ENCODE peak calls at places on chromosomes 5 and 9, in five cellular contexts. P is upper lobe of left lung, U is HepG2, Q is GM12878, E is K562. C is an unnamed sample.

GRCh38 chr5:172981931-172982330 is 1.6 kb upstream of the ATP6V0E1 start:
- ATAC-seq in Q (no peak), E (no peak), U (no peak), P (no peak), C (no peak)

GRCh38 chr5:26326153-26326759 is 712.1 kb downstream of the CDH9 start:
- ATAC-seq in Q (no peak), P (peak; percentile 61), U (no peak), E (no peak), C (no peak)

GRCh38 chr5:79333852-79334557 is 98.1 kb downstream of the JMY start:
- ATAC-seq in P (no peak), E (peak; percentile 82), Q (no peak), U (peak; percentile 95), C (no peak)

GRCh38 chr9:109283012-109283411 is 37.8 kb downstream of the EPB41L4B start:
- ATAC-seq in P (no peak), E (no peak), Q (no peak), U (no peak), C (no peak)

GRCh38 chr5:14481299-14481799 is 100.2 kb upstream of the OTULINL start:
- ATAC-seq in E (no peak), P (no peak), Q (no peak), U (no peak), C (no peak)

GRCh38 chr5:67021031-67021430 is 175.6 kb downstream of the CD180 start:
- ATAC-seq in Q (no peak), P (no peak), E (no peak), U (no peak), C (no peak)

GRCh38 chr9:71766663-71767062 is 1.6 kb downstream of the CEMIP2 start:
- ATAC-seq in Q (peak; percentile 11), E (no peak), U (peak; percentile 9), P (no peak), C (no peak)

GRCh38 chr5:176679365-176680225 is 32.3 kb downstream of the TSPAN17 start:
- ATAC-seq in P (no peak), U (no peak), E (no peak), Q (no peak), C (no peak)

GRCh38 chr5:147037517-147038205 is 159.1 kb upstream of the PPP2R2B start:
- ATAC-seq in E (no peak), P (no peak), Q (peak; percentile 61), U (no peak), C (no peak)

GRCh38 chr5:34499001-34499734 is 157.0 kb upstream of the RAI14 start:
- ATAC-seq in U (no peak), E (no peak), Q (peak; percentile 95), P (peak; percentile 63), C (peak; percentile 78)

GRCh38 chr9:131645078-131645776 is 94.6 kb downstream of the RAPGEF1 start:
- ATAC-seq in U (no peak), P (no peak), E (no peak), Q (peak; percentile 68), C (no peak)

GRCh38 chr5:21219255-21219654 is 1231.3 kb upstream of the CDH18 start:
- ATAC-seq in E (no peak), U (no peak), P (no peak), Q (no peak), C (no peak)

GRCh38 chr5:119285070-119285916 is 70.5 kb upstream of the TNFAIP8 start:
- ATAC-seq in E (no peak), U (no peak), P (no peak), Q (no peak), C (no peak)

GRCh38 chr5:14364576-14365472 is 216.8 kb upstream of the OTULINL start:
- ATAC-seq in U (peak; percentile 78), E (peak; percentile 87), Q (peak; percentile 49), P (no peak), C (no peak)

GRCh38 chr5:3359642-3360041 is 236.0 kb upstream of the IRX1 start:
- ATAC-seq in P (no peak), U (no peak), E (no peak), Q (no peak), C (no peak)

GRCh38 chr9:2810424-2811075 is 33.3 kb downstream of the PUM3 start:
- ATAC-seq in U (peak; percentile 53), Q (no peak), E (no peak), P (no peak), C (no peak)

GRCh38 chr5:56298329-56298962 is 65.3 kb upstream of the ANKRD55 start:
- ATAC-seq in Q (no peak), P (no peak), U (no peak), E (no peak), C (peak; percentile 36)

GRCh38 chr9:38046669-38047300 is 22.2 kb downstream of the SHB start:
- ATAC-seq in P (peak; percentile 77), E (no peak), U (peak; percentile 15), Q (no peak), C (no peak)

GRCh38 chr9:132597073-132597775 is 14.8 kb downstream of the BARHL1 start:
- ATAC-seq in Q (no peak), P (peak; percentile 24), U (no peak), E (no peak), C (no peak)

GRCh38 chr5:33933723-33934544 is 2.3 kb upstream of the RXFP3 start:
- ATAC-seq in Q (peak; percentile 90), P (no peak), E (no peak), U (no peak), C (no peak)

GRCh38 chr5:3858524-3858923 is 262.9 kb downstream of the IRX1 start:
- ATAC-seq in Q (no peak), P (no peak), E (no peak), U (no peak), C (no peak)

GRCh38 chr9:92970467-92970923 is 23.2 kb downstream of the FGD3 start:
- ATAC-seq in P (peak; percentile 79), U (no peak), E (no peak), Q (peak; percentile 33), C (no peak)

GRCh38 chr9:94971378-94972131 is 245.1 kb downstream of the AOPEP start:
- ATAC-seq in E (no peak), P (no peak), U (peak; percentile 89), Q (no peak), C (no peak)

GRCh38 chr9:89505795-89506385 is 8.0 kb upstream of the SEMA4D start:
- ATAC-seq in Q (no peak), U (no peak), P (no peak), E (no peak), C (no peak)

GRCh38 chr5:77155179-77155839 is 55.2 kb upstream of the PDE8B start:
- ATAC-seq in E (no peak), U (no peak), P (no peak), Q (no peak), C (no peak)

GRCh38 chr9:27785714-27786100 is 212.4 kb upstream of the C9orf72 start:
- ATAC-seq in Q (peak; percentile 93), P (no peak), U (no peak), E (no peak), C (no peak)

GRCh38 chr5:130871346-130872086 is 293.5 kb downstream of the HINT1 start:
- ATAC-seq in U (peak; percentile 71), Q (peak; percentile 86), E (peak; percentile 81), P (no peak), C (no peak)

DNA sequence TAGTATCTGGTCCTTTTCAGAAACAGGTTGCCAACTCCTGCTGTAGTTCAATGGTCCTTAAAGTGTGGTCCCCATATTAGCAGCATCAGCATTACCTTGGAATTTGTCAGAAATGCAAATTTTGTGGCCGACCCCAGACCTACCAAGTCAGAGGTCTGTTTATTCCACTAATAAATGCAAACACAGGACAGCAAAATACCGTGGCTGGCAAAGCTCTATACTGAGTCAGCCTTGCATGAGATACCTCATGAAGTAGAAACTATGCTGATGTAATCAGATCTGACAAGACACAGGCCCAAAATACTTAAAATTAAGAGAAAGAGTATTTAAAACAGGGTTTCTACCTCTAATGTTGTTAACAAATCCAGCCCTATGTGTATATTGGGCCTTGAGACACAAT is 3.0 kb downstream of the GOLM1 start:
- ATAC-seq in Q (no peak), E (no peak), P (no peak), U (no peak), C (no peak)
- H3K36me3 ChIP-seq in Q (no peaks in the 10 kb centered on the region), E (no peaks in the 10 kb centered on the region), P (no peaks in the 10 kb centered on the region), U (no peaks in the 10 kb centered on the region), C (no peaks in the 10 kb centered on the region)

DNA sequence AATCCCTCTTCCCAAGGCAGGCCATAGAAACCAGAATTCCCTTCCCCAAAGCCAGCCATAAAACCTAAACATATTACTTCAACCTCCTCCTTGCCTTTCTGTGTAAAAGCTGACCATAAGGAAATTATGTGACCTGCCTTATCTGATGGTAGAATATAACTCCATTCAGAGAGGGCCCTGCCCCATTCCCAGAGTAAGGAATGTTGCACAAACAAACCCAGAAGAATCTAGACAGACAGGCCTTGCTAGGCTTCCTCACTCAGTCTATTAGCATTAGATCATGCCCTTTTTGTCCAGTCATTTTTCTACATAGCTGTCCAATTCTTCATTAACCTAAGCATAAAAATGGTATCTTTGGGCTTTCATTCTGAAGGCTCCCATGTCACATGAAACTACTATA is 17.8 kb upstream of the IFNB1 start:
- ATAC-seq in Q (no peak), P (no peak), E (no peak), U (no peak), C (no peak)
- H3K4me3 ChIP-seq in Q (no peak overlapping the region), P (no peak overlapping the region), E (no peak overlapping the region), U (no peak overlapping the region), C (no peak overlapping the region)

DNA sequence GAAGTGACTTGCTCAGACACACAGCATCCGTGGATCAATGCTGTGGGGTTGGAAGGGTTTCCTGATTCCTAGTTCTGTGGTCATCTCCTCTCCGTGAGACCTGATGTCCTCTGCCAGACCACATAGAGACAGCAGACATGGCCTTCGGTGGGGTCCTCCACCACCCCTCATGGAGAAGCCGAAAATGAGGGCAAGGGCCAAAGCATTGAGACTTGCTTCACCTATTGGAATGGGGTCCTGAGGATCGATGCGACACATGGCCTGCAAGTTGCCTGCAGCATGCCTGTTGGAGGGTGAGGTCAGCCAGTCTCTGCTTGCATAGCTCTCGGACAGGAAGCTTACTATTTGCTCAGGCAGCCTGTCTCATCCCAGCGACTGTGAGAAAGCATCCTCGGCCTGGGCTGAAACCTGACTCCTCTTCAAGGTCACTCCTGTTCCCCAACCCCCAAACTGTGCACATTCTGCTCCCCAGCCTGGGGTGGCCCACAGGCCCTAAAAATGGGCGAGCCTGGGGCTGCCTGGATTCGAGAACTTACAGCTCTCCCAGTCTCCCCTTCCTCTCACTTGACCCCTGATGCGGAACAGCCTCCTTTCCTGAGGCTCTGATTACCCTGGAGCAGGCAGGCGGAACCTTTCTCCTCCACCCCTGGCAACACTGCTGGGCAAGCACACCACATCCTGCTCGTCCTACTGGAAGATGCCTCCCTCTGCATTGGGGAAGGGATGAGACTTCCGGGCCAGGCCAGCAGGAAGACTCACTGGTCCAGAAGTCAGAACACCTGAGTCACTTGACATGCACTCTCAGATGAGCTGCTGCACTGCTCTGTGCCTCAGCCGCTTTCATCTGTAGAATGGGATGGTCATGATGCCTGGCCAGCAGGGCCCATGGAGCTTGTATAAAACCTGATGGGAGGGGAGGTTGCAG is 186.9 kb downstream of the RGS3 start:
- ATAC-seq in E (no peak), U (peak; percentile 87), Q (no peak), P (no peak), C (no peak)
- TF ChIP-seq EP300 in E (no peak), U (peak; percentile 68), Q (no peak), P (no peak), C (no peak)

GRCh38 chr9:6870149-6870548 is 112.4 kb downstream of the KDM4C start:
- ATAC-seq in P (no peak), E (no peak), Q (no peak), U (no peak), C (no peak)

GRCh38 chr9:6873862-6874261 is 116.1 kb downstream of the KDM4C start:
- ATAC-seq in P (no peak), U (no peak), Q (no peak), E (no peak), C (no peak)

GRCh38 chr9:6864102-6864501 is 106.3 kb downstream of the KDM4C start:
- ATAC-seq in E (no peak), Q (no peak), P (no peak), U (no peak), C (no peak)

GRCh38 chr9:6870650-6871477 is 113.1 kb downstream of the KDM4C start:
- ATAC-seq in E (no peak), Q (no peak), U (peak; percentile 86), P (no peak), C (no peak)

GRCh38 chr9:6869081-6869948 is 111.5 kb downstream of the KDM4C start:
- ATAC-seq in E (no peak), P (no peak), Q (no peak), U (no peak), C (no peak)
- H3K36me3 ChIP-seq in E (no peaks in the 10 kb centered on the region), P (no peaks in the 10 kb centered on the region), Q (peaks cover 3% of the 10 kb centered on the region), U (no peaks in the 10 kb centered on the region), C (no peaks in the 10 kb centered on the region)

C was measured in gastroesophageal sphincter.